ENCODE peak calls at places on chromosomes 3 and 15, in five cellular contexts. E, K, J, P and Q are unnamed samples.

GRCh38 chr3:15064299-15064834 is 748 bp downstream of the MRPS25 start:
- DNase-seq in E (peak; percentile 60), K (peak; percentile 30), J (peak; percentile 40), P (no peak), Q (no peak)

GRCh38 chr3:170059447-170059846 is 21.7 kb downstream of the GPR160 start:
- DNase-seq in E (no peak), K (no peak), J (no peak), P (no peak), Q (no peak)

GRCh38 chr15:79952329-79952728 is 18.7 kb downstream of the BCL2A1 start:
- DNase-seq in E (no peak), K (no peak), J (no peak), P (no peak), Q (no peak)

GRCh38 chr3:140004271-140004670 is 69.3 kb downstream of the CLSTN2 start:
- DNase-seq in E (no peak), K (no peak), J (peak; percentile 17), P (no peak), Q (no peak)

GRCh38 chr3:184874709-184875644 is 63.0 kb downstream of the VPS8 start:
- DNase-seq in E (no peak), K (peak; percentile 19), J (peak; percentile 56), P (peak; percentile 34), Q (no peak)

GRCh38 chr3:72319202-72320095 is 528.8 kb downstream of the SHQ1 start:
- DNase-seq in E (no peak), K (peak; percentile 63), J (no peak), P (no peak), Q (no peak)

GRCh38 chr15:74251187-74251811 is 15.2 kb downstream of the CCDC33 start:
- DNase-seq in E (peak; percentile 90), K (no peak), J (no peak), P (no peak), Q (no peak)

GRCh38 chr3:163490119-163490518 is 1588.2 kb downstream of the SI start:
- DNase-seq in E (no peak), K (peak; percentile 2), J (peak; percentile 23), P (no peak), Q (no peak)

GRCh38 chr3:2920103-2920502 is 190.1 kb downstream of the IL5RA start:
- DNase-seq in E (no peak), K (no peak), J (no peak), P (no peak), Q (no peak)

GRCh38 chr3:71725279-71725991 is at the start of gene EIF4E3:
- DNase-seq in E (peak; percentile 79), K (peak; percentile 31), J (peak; percentile 45), P (no peak), Q (no peak)

GRCh38 chr3:16437640-16438039 is 75.9 kb downstream of the RFTN1 start:
- DNase-seq in E (no peak), K (no peak), J (no peak), P (no peak), Q (no peak)

GRCh38 chr15:42736178-42736792 is 643 bp downstream of the CDAN1 start:
- DNase-seq in E (peak; percentile 80), K (peak; percentile 7), J (no peak), P (no peak), Q (no peak)

GRCh38 chr15:43225201-43225949 is 4.6 kb upstream of the EPB42 start:
- DNase-seq in E (no peak), K (peak; percentile 55), J (peak; percentile 58), P (peak; percentile 18), Q (no peak)

GRCh38 chr15:70781236-70781635 is 17.9 kb upstream of the UACA start:
- DNase-seq in E (no peak), K (no peak), J (peak; percentile 55), P (no peak), Q (no peak)
- H3K27ac ChIP-seq in E (no peak overlapping the region), K (no peak overlapping the region), J (no peak overlapping the region), P (no peak overlapping the region), Q (peak overlapping the region; percentile 80)

GRCh38 chr3:43499256-43499655 is 122.6 kb downstream of the ANO10 start:
- DNase-seq in E (no peak), K (no peak), J (no peak), P (no peak), Q (no peak)

GRCh38 chr3:43497405-43497804 is 124.4 kb downstream of the ANO10 start:
- DNase-seq in E (no peak), K (no peak), J (no peak), P (no peak), Q (no peak)

GRCh38 chr3:43496740-43497375 is 125.0 kb downstream of the ANO10 start:
- DNase-seq in E (no peak), K (no peak), J (no peak), P (no peak), Q (no peak)

GRCh38 chr3:43503067-43503728 is 118.6 kb downstream of the ANO10 start:
- DNase-seq in E (no peak), K (peak; percentile 14), J (peak; percentile 41), P (peak; percentile 3), Q (no peak)

DNA sequence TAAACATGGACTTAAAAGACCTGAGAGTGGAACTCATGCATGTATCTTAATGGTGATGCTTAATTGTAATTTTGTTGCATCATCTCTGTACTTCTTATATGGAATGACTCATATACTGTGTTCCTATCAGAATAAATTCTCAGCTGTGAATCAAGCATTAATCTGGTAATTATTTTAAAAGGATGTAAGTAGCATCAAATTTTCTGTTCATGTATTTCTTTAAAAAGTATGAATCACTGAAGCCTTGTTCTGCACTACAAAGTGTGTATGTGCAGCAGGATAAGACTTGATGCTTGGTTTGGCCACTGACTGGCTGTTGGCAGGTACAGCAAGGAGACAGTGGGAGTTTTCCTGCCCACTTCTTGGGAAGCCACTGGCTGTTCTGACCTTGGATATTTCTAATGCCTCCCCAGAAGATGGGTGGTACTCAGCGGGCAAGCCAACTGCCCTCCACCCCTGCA is 123.9 kb downstream of the ANO10 start:
- DNase-seq in E (no peak), K (peak; percentile 38), J (no peak), P (no peak), Q (no peak)
- H3K27ac ChIP-seq in E (peak overlapping the region; percentile 42), K (no peak overlapping the region), J (peak overlapping the region; percentile 11), P (no peak overlapping the region), Q (peak overlapping the region; percentile 83)

DNA sequence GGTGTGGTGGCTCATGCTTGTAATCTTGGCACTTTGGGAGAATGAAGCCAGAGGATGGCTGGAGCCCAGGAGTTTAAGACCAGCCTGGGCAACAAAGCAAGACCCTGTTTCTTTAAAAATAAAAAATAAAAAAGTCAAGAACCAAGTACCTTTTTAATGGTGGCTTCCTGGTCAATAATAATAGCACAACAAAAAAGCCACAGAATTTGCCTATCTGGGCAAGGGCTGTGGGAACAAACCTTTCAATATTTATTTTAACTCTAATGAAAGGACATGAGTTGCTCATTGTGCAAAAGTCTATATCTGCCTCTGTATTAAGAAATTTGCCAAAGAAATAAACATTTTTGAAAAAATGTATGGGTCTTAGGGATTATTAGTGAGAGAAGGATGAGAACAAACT is 2.1 kb downstream of the ZNF609 start:
- DNase-seq in E (no peak), K (no peak), J (no peak), P (no peak), Q (no peak)
- H3K27ac ChIP-seq in E (peak overlapping the region; percentile 61), K (no peak overlapping the region), J (no peak overlapping the region), P (no peak overlapping the region), Q (no peak overlapping the region)

DNA sequence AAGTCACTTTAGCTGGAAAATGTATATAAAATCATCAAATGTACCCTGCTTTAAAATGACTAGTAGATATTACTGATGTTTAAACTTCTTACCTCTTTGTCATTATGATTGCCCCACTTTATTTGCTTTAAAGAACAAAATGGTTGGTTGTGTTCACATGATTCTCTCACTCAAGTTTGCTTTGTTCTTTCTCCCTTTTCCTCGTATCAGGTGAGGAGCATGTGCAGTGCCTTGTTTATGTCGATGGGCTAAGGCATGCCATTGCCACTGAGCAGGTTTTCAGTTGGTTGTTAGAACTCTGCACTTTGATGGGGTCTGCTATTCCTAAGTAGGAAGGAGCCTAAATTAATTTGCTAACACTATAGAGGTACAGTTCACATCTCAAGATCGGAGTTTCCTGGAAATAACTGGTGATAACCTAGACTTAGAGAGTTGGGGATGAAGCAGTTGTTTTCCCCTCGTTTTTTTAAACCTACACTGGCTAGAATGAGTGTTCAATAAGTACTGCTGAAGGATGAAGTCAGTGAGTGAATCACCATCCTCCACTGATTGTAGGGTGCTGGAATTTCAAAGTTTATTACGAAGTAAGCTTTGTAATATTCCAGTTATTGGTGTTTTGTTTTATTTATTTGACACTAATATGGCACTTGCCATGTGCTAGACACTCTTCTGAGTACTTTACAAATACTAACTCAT is 5.5 kb downstream of the MAP2K5 start:
- DNase-seq in E (no peak), K (peak; percentile 61), J (no peak), P (no peak), Q (no peak)
- H3K27ac ChIP-seq in E (peak overlapping the region; percentile 27), K (no peak overlapping the region), J (no peak overlapping the region), P (peak overlapping the region; percentile 84), Q (no peak overlapping the region)

DNA sequence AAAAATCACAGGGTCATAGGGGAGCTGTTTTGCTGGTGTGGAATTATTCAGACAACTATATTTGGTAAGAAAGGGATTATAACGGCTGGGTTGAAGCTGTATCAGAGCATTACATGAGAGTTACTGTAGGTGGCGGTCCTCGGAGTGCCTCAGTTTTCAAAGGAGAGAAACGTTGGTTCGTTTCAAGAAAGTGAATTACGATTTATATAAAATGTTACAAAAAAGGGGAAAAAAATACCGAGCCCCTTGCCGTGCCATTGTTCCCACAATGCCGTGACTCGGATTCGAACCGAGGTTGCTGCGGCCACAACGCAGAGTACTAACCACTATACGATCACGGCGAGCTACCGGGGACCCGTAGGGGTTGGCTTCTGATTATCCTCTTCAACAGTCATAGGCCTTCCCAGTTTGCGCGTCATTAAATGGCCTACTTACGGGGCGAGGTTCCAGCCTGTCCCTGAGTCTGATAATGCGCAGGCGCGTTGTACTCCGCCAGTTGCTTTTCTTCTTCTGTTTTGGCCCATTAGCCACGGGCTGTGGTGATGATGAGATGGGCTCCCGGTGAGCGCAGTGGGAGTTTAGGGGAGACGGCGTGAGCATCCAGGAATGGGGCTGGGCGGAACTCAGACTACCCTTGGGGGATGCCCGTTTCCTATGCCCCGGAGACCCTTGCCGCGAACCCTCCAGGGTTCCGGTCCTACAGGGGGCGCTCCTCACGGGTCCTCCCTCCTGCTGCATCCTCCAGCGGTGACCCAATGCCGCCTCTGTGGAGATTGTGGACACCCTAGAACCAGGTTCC is 10.8 kb upstream of the SHF start:
- DNase-seq in E (peak; percentile 96), K (peak; percentile 93), J (peak; percentile 98), P (peak; percentile 96), Q (peak; percentile 84)
- H3K27ac ChIP-seq in E (peak overlapping the region; percentile 95), K (peak overlapping the region; percentile 82), J (peak overlapping the region; percentile 100), P (peak overlapping the region; percentile 99), Q (peak overlapping the region; percentile 79)